ENCODE peak calls at places on chromosomes 4 and X, in ten cellular contexts. One of them, this sample, is unnamed.

GRCh38 chrX:115023139-115023538 is 5.7 kb upstream of the IL13RA2 start:
- DNase-seq in breast epithelium: no peak
- DNase-seq in spleen: no peak
- DNase-seq in HepG2: no peak
- DNase-seq in suprapubic skin: no peak
- DNase-seq in Panc1: no peak
- DNase-seq in GM23338: no peak
- DNase-seq in endothelial cell of umbilical vein: peak; percentile 92
- DNase-seq in upper lobe of left lung: no peak
- DNase-seq in sigmoid colon: no peak
- DNase-seq in this sample: no peak

GRCh38 chr4:6972911-6973310 is 63.3 kb downstream of the TBC1D14 start:
- DNase-seq in HepG2: no peak
- DNase-seq in endothelial cell of umbilical vein: no peak
- DNase-seq in Panc1: no peak
- DNase-seq in sigmoid colon: no peak
- DNase-seq in upper lobe of left lung: no peak
- DNase-seq in breast epithelium: no peak
- DNase-seq in suprapubic skin: no peak
- DNase-seq in spleen: no peak
- DNase-seq in GM23338: peak; percentile 92
- DNase-seq in this sample: no peak

GRCh38 chr4:121119715-121120114 is 44.4 kb downstream of the TNIP3 start:
- DNase-seq in sigmoid colon: no peak
- DNase-seq in Panc1: no peak
- DNase-seq in upper lobe of left lung: no peak
- DNase-seq in suprapubic skin: no peak
- DNase-seq in endothelial cell of umbilical vein: no peak
- DNase-seq in HepG2: no peak
- DNase-seq in breast epithelium: no peak
- DNase-seq in GM23338: no peak
- DNase-seq in spleen: no peak
- DNase-seq in this sample: no peak

GRCh38 chr4:186554485-186554884 is 882 bp downstream of the MTNR1A start:
- DNase-seq in sigmoid colon: no peak
- DNase-seq in upper lobe of left lung: no peak
- DNase-seq in endothelial cell of umbilical vein: no peak
- DNase-seq in breast epithelium: no peak
- DNase-seq in suprapubic skin: no peak
- DNase-seq in spleen: peak; percentile 44
- DNase-seq in GM23338: peak; percentile 76
- DNase-seq in HepG2: peak; percentile 14
- DNase-seq in Panc1: no peak
- DNase-seq in this sample: peak; percentile 36

GRCh38 chr4:10090467-10091250 is 25.9 kb downstream of the WDR1 start:
- DNase-seq in spleen: peak; percentile 70
- DNase-seq in endothelial cell of umbilical vein: no peak
- DNase-seq in HepG2: no peak
- DNase-seq in suprapubic skin: no peak
- DNase-seq in sigmoid colon: no peak
- DNase-seq in breast epithelium: no peak
- DNase-seq in upper lobe of left lung: no peak
- DNase-seq in Panc1: no peak
- DNase-seq in GM23338: no peak
- DNase-seq in this sample: no peak

GRCh38 chr4:7964890-7965662 is 25.4 kb upstream of the AFAP1 start:
- DNase-seq in suprapubic skin: no peak
- DNase-seq in Panc1: no peak
- DNase-seq in spleen: no peak
- DNase-seq in GM23338: peak; percentile 43
- DNase-seq in sigmoid colon: peak; percentile 83
- DNase-seq in upper lobe of left lung: peak; percentile 34
- DNase-seq in HepG2: no peak
- DNase-seq in endothelial cell of umbilical vein: peak; percentile 35
- DNase-seq in breast epithelium: no peak
- DNase-seq in this sample: no peak

GRCh38 chr4:32161382-32161781 is 1441.2 kb downstream of the PCDH7 start:
- DNase-seq in spleen: no peak
- DNase-seq in Panc1: no peak
- DNase-seq in sigmoid colon: no peak
- DNase-seq in upper lobe of left lung: no peak
- DNase-seq in HepG2: no peak
- DNase-seq in breast epithelium: no peak
- DNase-seq in GM23338: no peak
- DNase-seq in endothelial cell of umbilical vein: no peak
- DNase-seq in suprapubic skin: no peak
- DNase-seq in this sample: no peak

GRCh38 chr4:13866881-13867280 is 239.4 kb upstream of the BOD1L1 start:
- DNase-seq in spleen: no peak
- DNase-seq in breast epithelium: no peak
- DNase-seq in HepG2: no peak
- DNase-seq in suprapubic skin: no peak
- DNase-seq in GM23338: no peak
- DNase-seq in endothelial cell of umbilical vein: no peak
- DNase-seq in sigmoid colon: no peak
- DNase-seq in Panc1: no peak
- DNase-seq in upper lobe of left lung: no peak
- DNase-seq in this sample: no peak

GRCh38 chr4:30839583-30840520 is 119.7 kb downstream of the PCDH7 start:
- DNase-seq in breast epithelium: no peak
- DNase-seq in Panc1: no peak
- DNase-seq in upper lobe of left lung: no peak
- DNase-seq in HepG2: no peak
- DNase-seq in sigmoid colon: no peak
- DNase-seq in endothelial cell of umbilical vein: peak; percentile 2
- DNase-seq in GM23338: peak; percentile 38
- DNase-seq in suprapubic skin: no peak
- DNase-seq in spleen: no peak
- DNase-seq in this sample: no peak

GRCh38 chr4:41540687-41541086 is 2.7 kb downstream of the LIMCH1 start:
- DNase-seq in HepG2: no peak
- DNase-seq in breast epithelium: no peak
- DNase-seq in GM23338: no peak
- DNase-seq in spleen: no peak
- DNase-seq in suprapubic skin: no peak
- DNase-seq in Panc1: no peak
- DNase-seq in sigmoid colon: no peak
- DNase-seq in upper lobe of left lung: no peak
- DNase-seq in endothelial cell of umbilical vein: no peak
- DNase-seq in this sample: no peak

GRCh38 chr4:40923326-40924095 is 173.8 kb downstream of the NSUN7 start:
- DNase-seq in upper lobe of left lung: no peak
- DNase-seq in HepG2: no peak
- DNase-seq in suprapubic skin: no peak
- DNase-seq in spleen: no peak
- DNase-seq in GM23338: no peak
- DNase-seq in endothelial cell of umbilical vein: peak; percentile 87
- DNase-seq in breast epithelium: no peak
- DNase-seq in sigmoid colon: no peak
- DNase-seq in Panc1: no peak
- DNase-seq in this sample: no peak

GRCh38 chr4:110527156-110527555 is 51.2 kb downstream of the ENPEP start:
- DNase-seq in HepG2: no peak
- DNase-seq in sigmoid colon: no peak
- DNase-seq in upper lobe of left lung: no peak
- DNase-seq in GM23338: no peak
- DNase-seq in Panc1: no peak
- DNase-seq in endothelial cell of umbilical vein: no peak
- DNase-seq in spleen: no peak
- DNase-seq in breast epithelium: no peak
- DNase-seq in suprapubic skin: no peak
- DNase-seq in this sample: no peak

DNA sequence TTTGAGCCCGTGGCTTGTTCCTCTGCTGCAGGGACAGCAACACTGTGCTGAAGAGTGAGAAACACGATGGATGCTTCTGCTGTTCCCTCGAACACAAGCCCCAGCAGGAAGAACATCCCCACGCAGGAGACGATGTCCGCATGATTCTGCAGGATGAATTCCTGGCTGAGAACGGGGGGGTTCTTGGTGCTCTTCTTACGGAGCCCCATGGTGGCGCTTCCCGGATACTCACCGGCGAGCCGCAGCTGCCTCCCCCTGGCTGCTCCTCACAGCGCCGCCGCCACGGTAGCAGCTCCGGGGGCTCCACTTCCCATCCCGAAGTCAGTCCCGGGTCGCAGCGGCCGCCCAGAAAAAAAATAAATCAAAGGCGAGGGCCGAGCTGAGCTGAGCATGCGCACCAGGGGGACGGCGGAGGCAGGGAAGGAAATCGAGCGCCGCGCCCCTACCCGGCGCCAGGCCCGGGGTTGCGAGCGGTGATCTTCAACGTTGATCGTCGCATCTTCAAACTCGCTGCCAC is at the start of gene TRAM1L1:
- DNase-seq in endothelial cell of umbilical vein: peak; percentile 65
- DNase-seq in spleen: peak; percentile 74
- DNase-seq in GM23338: peak; percentile 90
- DNase-seq in upper lobe of left lung: peak; percentile 89
- DNase-seq in suprapubic skin: peak; percentile 68
- DNase-seq in HepG2: peak; percentile 30
- DNase-seq in Panc1: no peak
- DNase-seq in sigmoid colon: peak; percentile 72
- DNase-seq in breast epithelium: peak; percentile 62
- DNase-seq in this sample: peak; percentile 64
- TF ChIP-seq POLR2AphosphoS5 in endothelial cell of umbilical vein: no peak
- TF ChIP-seq POLR2AphosphoS5 in spleen: peak; percentile 35
- TF ChIP-seq POLR2AphosphoS5 in GM23338: peak; percentile 1
- TF ChIP-seq POLR2AphosphoS5 in upper lobe of left lung: no peak
- TF ChIP-seq POLR2AphosphoS5 in suprapubic skin: no peak
- TF ChIP-seq POLR2AphosphoS5 in HepG2: no peak
- TF ChIP-seq POLR2AphosphoS5 in Panc1: no peak
- TF ChIP-seq POLR2AphosphoS5 in sigmoid colon: no peak
- TF ChIP-seq POLR2AphosphoS5 in breast epithelium: no peak
- TF ChIP-seq POLR2AphosphoS5 in this sample: no peak

GRCh38 chrX:313546-313945 is 5.0 kb downstream of the GTPBP6 start:
- DNase-seq in spleen: peak; percentile 64
- DNase-seq in HepG2: no peak
- DNase-seq in suprapubic skin: peak; percentile 43
- DNase-seq in Panc1: no peak
- DNase-seq in upper lobe of left lung: no peak
- DNase-seq in sigmoid colon: peak; percentile 48
- DNase-seq in endothelial cell of umbilical vein: no peak
- DNase-seq in breast epithelium: no peak
- DNase-seq in GM23338: no peak
- DNase-seq in this sample: no peak
- H3K36me3 ChIP-seq in spleen: peaks cover 73% of the 10 kb centered on the region
- H3K36me3 ChIP-seq in HepG2: peaks cover 16% of the 10 kb centered on the region
- H3K36me3 ChIP-seq in suprapubic skin: peaks cover 69% of the 10 kb centered on the region
- H3K36me3 ChIP-seq in Panc1: no peaks in the 10 kb centered on the region
- H3K36me3 ChIP-seq in upper lobe of left lung: peaks cover 66% of the 10 kb centered on the region
- H3K36me3 ChIP-seq in sigmoid colon: peaks cover 31% of the 10 kb centered on the region
- H3K36me3 ChIP-seq in endothelial cell of umbilical vein: peaks cover 18% of the 10 kb centered on the region
- H3K36me3 ChIP-seq in breast epithelium: peaks cover 5% of the 10 kb centered on the region
- H3K36me3 ChIP-seq in GM23338: peaks cover 6% of the 10 kb centered on the region
- H3K36me3 ChIP-seq in this sample: peaks cover 75% of the 10 kb centered on the region

GRCh38 chr4:24209891-24210290 is 320.0 kb upstream of the PPARGC1A start:
- DNase-seq in breast epithelium: no peak
- DNase-seq in GM23338: no peak
- DNase-seq in HepG2: no peak
- DNase-seq in sigmoid colon: no peak
- DNase-seq in upper lobe of left lung: no peak
- DNase-seq in endothelial cell of umbilical vein: no peak
- DNase-seq in Panc1: no peak
- DNase-seq in spleen: no peak
- DNase-seq in suprapubic skin: no peak
- DNase-seq in this sample: no peak
- H3K27ac ChIP-seq in breast epithelium: no peak overlapping the region
- H3K27ac ChIP-seq in GM23338: no peak overlapping the region
- H3K27ac ChIP-seq in HepG2: no peak overlapping the region
- H3K27ac ChIP-seq in sigmoid colon: no peak overlapping the region
- H3K27ac ChIP-seq in upper lobe of left lung: peak overlapping the region; percentile 26
- H3K27ac ChIP-seq in endothelial cell of umbilical vein: no peak overlapping the region
- H3K27ac ChIP-seq in Panc1: no peak overlapping the region
- H3K27ac ChIP-seq in spleen: no peak overlapping the region
- H3K27ac ChIP-seq in suprapubic skin: no peak overlapping the region
- H3K27ac ChIP-seq in this sample: no peak overlapping the region

DNA sequence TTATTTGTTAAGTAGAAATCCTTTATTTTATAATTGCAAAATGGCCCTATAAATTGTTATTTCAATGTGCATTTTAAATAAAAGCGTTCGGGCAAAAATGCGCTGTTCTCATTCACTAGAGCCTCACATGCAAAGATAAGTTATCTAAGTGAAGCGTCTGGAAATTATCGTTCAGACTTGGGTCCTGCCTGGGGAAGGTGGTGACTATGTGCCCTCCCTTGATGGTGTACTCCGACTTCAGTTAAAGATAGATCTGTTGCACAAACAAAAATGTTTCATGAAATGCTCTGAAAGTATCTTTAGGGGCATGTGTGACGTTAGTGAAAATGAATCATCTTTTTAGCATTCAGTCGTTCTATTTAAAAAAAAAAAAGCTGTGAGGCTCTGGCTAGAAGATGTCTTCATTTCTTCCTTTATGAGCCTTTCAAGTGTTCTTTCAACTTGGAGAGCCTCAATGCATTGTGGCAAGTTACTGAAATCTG is 82.8 kb downstream of the AFF1 start:
- DNase-seq in GM23338: no peak
- DNase-seq in endothelial cell of umbilical vein: no peak
- DNase-seq in HepG2: no peak
- DNase-seq in sigmoid colon: no peak
- DNase-seq in upper lobe of left lung: no peak
- DNase-seq in Panc1: no peak
- DNase-seq in suprapubic skin: no peak
- DNase-seq in spleen: no peak
- DNase-seq in breast epithelium: no peak
- DNase-seq in this sample: no peak
- TF ChIP-seq POLR2AphosphoS5 in GM23338: no peak
- TF ChIP-seq POLR2AphosphoS5 in endothelial cell of umbilical vein: no peak
- TF ChIP-seq POLR2AphosphoS5 in HepG2: no peak
- TF ChIP-seq POLR2AphosphoS5 in sigmoid colon: peak; percentile 6
- TF ChIP-seq POLR2AphosphoS5 in upper lobe of left lung: no peak
- TF ChIP-seq POLR2AphosphoS5 in Panc1: no peak
- TF ChIP-seq POLR2AphosphoS5 in suprapubic skin: no peak
- TF ChIP-seq POLR2AphosphoS5 in spleen: no peak
- TF ChIP-seq POLR2AphosphoS5 in breast epithelium: no peak
- TF ChIP-seq POLR2AphosphoS5 in this sample: no peak

GRCh38 chr4:183200453-183200852 is 101.4 kb downstream of the WWC2 start:
- DNase-seq in GM23338: no peak
- DNase-seq in sigmoid colon: no peak
- DNase-seq in HepG2: no peak
- DNase-seq in endothelial cell of umbilical vein: peak; percentile 93
- DNase-seq in Panc1: no peak
- DNase-seq in breast epithelium: no peak
- DNase-seq in spleen: no peak
- DNase-seq in suprapubic skin: no peak
- DNase-seq in upper lobe of left lung: peak; percentile 26
- DNase-seq in this sample: peak; percentile 79
- H3K36me3 ChIP-seq in GM23338: peaks cover 4% of the 10 kb centered on the region
- H3K36me3 ChIP-seq in sigmoid colon: no peaks in the 10 kb centered on the region
- H3K36me3 ChIP-seq in HepG2: peaks cover 15% of the 10 kb centered on the region
- H3K36me3 ChIP-seq in endothelial cell of umbilical vein: no peaks in the 10 kb centered on the region
- H3K36me3 ChIP-seq in Panc1: no peaks in the 10 kb centered on the region
- H3K36me3 ChIP-seq in breast epithelium: no peaks in the 10 kb centered on the region
- H3K36me3 ChIP-seq in spleen: no peaks in the 10 kb centered on the region
- H3K36me3 ChIP-seq in suprapubic skin: no peaks in the 10 kb centered on the region
- H3K36me3 ChIP-seq in upper lobe of left lung: no peaks in the 10 kb centered on the region
- H3K36me3 ChIP-seq in this sample: no peaks in the 10 kb centered on the region

This sample was measured in stomach.